ENCODE peak calls at places on chromosomes 6 and 20, in nine cellular contexts. Z is DMS153, A is upper lobe of right lung, Y is pancreas, K is Right ventricle myocardium superior, C is cardiac muscle cell, M is RWPE1, S is NCI-H510A, T is NCI-H1105 treated with DMSO at 0.1 percent for 48 hours. F is an unnamed sample.

GRCh38 chr6:1024587-1024986 is 287.3 kb upstream of the FOXQ1 start:
- DNase-seq in Z (no peak), A (no peak), Y (no peak), K (no peak), C (no peak), M (no peak), S (no peak), T (no peak), F (no peak)

GRCh38 chr6:149855040-149855654 is 9.0 kb downstream of the LRP11 start:
- DNase-seq in Z (no peak), A (no peak), Y (no peak), K (no peak), C (peak), M (peak), S (no peak), T (no peak), F (no peak)

GRCh38 chr20:16472045-16472872 is 101.0 kb downstream of the KIF16B start:
- DNase-seq in Z (no peak), A (no peak), Y (no peak), K (no peak), C (no peak), M (no peak), S (no peak), T (no peak), F (no peak)

GRCh38 chr20:19888269-19888669 is 128.9 kb upstream of the NAA20 start:
- DNase-seq in Z (peak), A (no peak), Y (no peak), K (no peak), C (no peak), M (no peak), S (peak), T (peak), F (no peak)

GRCh38 chr20:1946762-1947534 is 46.9 kb downstream of the PDYN start:
- DNase-seq in Z (no peak), A (no peak), Y (no peak), K (peak), C (peak), M (peak), S (no peak), T (peak), F (peak)

GRCh38 chr6:75202676-75203131 is 3.1 kb downstream of the COL12A1 start:
- DNase-seq in Z (no peak), A (no peak), Y (no peak), K (no peak), C (no peak), M (no peak), S (no peak), T (no peak), F (no peak)

GRCh38 chr20:36267605-36268500 is 31.6 kb downstream of the AAR2 start:
- DNase-seq in Z (no peak), A (no peak), Y (no peak), K (no peak), C (no peak), M (no peak), S (no peak), T (no peak), F (no peak)

GRCh38 chr20:39082686-39083085 is 120.5 kb downstream of the DHX35 start:
- DNase-seq in Z (no peak), A (no peak), Y (no peak), K (no peak), C (no peak), M (no peak), S (no peak), T (no peak), F (no peak)

GRCh38 chr6:8506123-8506522 is 70.8 kb upstream of the SLC35B3 start:
- DNase-seq in Z (no peak), A (no peak), Y (no peak), K (no peak), C (peak), M (no peak), S (no peak), T (no peak), F (no peak)

GRCh38 chr20:5548112-5548511 is 202.1 kb upstream of the SHLD1 start:
- DNase-seq in Z (no peak), A (no peak), Y (no peak), K (no peak), C (peak), M (no peak), S (no peak), T (no peak), F (no peak)

GRCh38 chr6:93417421-93417996 is 1.9 kb downstream of the EPHA7 start:
- DNase-seq in Z (peak), A (no peak), Y (peak), K (no peak), C (peak), M (peak), S (peak), T (peak), F (no peak)

GRCh38 chr6:36245572-36246031 is 24.3 kb upstream of the PNPLA1 start:
- DNase-seq in Z (no peak), A (no peak), Y (peak), K (no peak), C (no peak), M (no peak), S (no peak), T (no peak), F (no peak)

GRCh38 chr20:57316795-57317201 is 12.8 kb upstream of the SPO11 start:
- DNase-seq in Z (no peak), A (no peak), Y (no peak), K (no peak), C (no peak), M (no peak), S (no peak), T (no peak), F (no peak)

GRCh38 chr6:125004797-125005595 is 42.8 kb downstream of the RNF217 start:
- DNase-seq in Z (no peak), A (no peak), Y (no peak), K (no peak), C (no peak), M (no peak), S (no peak), T (no peak), F (no peak)

GRCh38 chr6:57276946-57277345 is 40.5 kb upstream of the PRIM2 start:
- DNase-seq in Z (no peak), A (no peak), Y (no peak), K (no peak), C (no peak), M (no peak), S (no peak), T (no peak), F (no peak)

GRCh38 chr6:106159531-106159940 is 73.4 kb downstream of the PRDM1 start:
- DNase-seq in Z (no peak), A (no peak), Y (no peak), K (no peak), C (no peak), M (peak), S (no peak), T (no peak), F (no peak)

GRCh38 chr6:169441292-169441691 is 187.6 kb upstream of the THBS2 start:
- DNase-seq in Z (no peak), A (no peak), Y (no peak), K (no peak), C (no peak), M (no peak), S (no peak), T (no peak), F (no peak)

GRCh38 chr6:150981095-150981494 is 115.6 kb downstream of the MTHFD1L start:
- DNase-seq in Z (no peak), A (no peak), Y (no peak), K (no peak), C (no peak), M (no peak), S (no peak), T (no peak), F (no peak)

GRCh38 chr20:31760457-31761240 is 21.6 kb downstream of the TPX2 start:
- DNase-seq in Z (no peak), A (no peak), Y (no peak), K (no peak), C (no peak), M (no peak), S (no peak), T (no peak), F (no peak)

GRCh38 chr6:63740709-63741108 is 105.1 kb downstream of the PHF3 start:
- DNase-seq in Z (no peak), A (no peak), Y (no peak), K (no peak), C (no peak), M (peak), S (no peak), T (no peak), F (no peak)

GRCh38 chr6:25415701-25416100 is 136.5 kb downstream of the CARMIL1 start:
- DNase-seq in Z (no peak), A (no peak), Y (no peak), K (no peak), C (no peak), M (no peak), S (no peak), T (no peak), F (no peak)

GRCh38 chr6:164109770-164110140 is 695.2 kb downstream of the QKI start:
- DNase-seq in Z (no peak), A (no peak), Y (no peak), K (peak), C (no peak), M (no peak), S (no peak), T (no peak), F (no peak)

GRCh38 chr6:148530394-148530923 is 187.8 kb downstream of the SASH1 start:
- DNase-seq in Z (peak), A (no peak), Y (no peak), K (no peak), C (peak), M (peak), S (peak), T (no peak), F (no peak)

GRCh38 chr6:16669227-16669626 is 92.0 kb downstream of the ATXN1 start:
- DNase-seq in Z (no peak), A (no peak), Y (no peak), K (no peak), C (no peak), M (peak), S (no peak), T (no peak), F (peak)

GRCh38 chr6:118335325-118335724 is 212.8 kb upstream of the PLN start:
- DNase-seq in Z (peak), A (no peak), Y (no peak), K (no peak), C (no peak), M (no peak), S (no peak), T (peak), F (no peak)

GRCh38 chr6:157953580-157954091 is 28.0 kb upstream of the SYNJ2 start:
- DNase-seq in Z (no peak), A (no peak), Y (no peak), K (no peak), C (no peak), M (no peak), S (no peak), T (no peak), F (no peak)

GRCh38 chr6:108810057-108810643 is 38.1 kb upstream of the ARMC2 start:
- DNase-seq in Z (no peak), A (no peak), Y (no peak), K (no peak), C (no peak), M (no peak), S (no peak), T (no peak), F (no peak)

GRCh38 chr6:42185597-42185996 is 9.2 kb downstream of the GUCA1B start:
- DNase-seq in Z (no peak), A (peak), Y (no peak), K (no peak), C (no peak), M (no peak), S (no peak), T (no peak), F (no peak)

GRCh38 chr20:16017656-16018055 is 555.6 kb downstream of the KIF16B start:
- DNase-seq in Z (no peak), A (no peak), Y (no peak), K (no peak), C (no peak), M (no peak), S (no peak), T (no peak), F (no peak)

GRCh38 chr6:154549179-154549578 is 38.7 kb upstream of the CNKSR3 start:
- DNase-seq in Z (no peak), A (no peak), Y (no peak), K (no peak), C (no peak), M (no peak), S (peak), T (no peak), F (no peak)